ENCODE peak calls at places on chromosomes 7 and 10, in eight cellular contexts. One of them, this sample, is unnamed.

GRCh38 chr7:132075573-132075972 is 500.7 kb downstream of the PLXNA4 start:
- DNase-seq in CD8-positive, alpha-beta memory T cell: no peak
- DNase-seq in AG10803: no peak
- DNase-seq in astrocyte of the spinal cord: no peak
- DNase-seq in osteoblast: no peak
- DNase-seq in HCT116: no peak
- DNase-seq in lower lobe of right lung: no peak
- DNase-seq in right lobe of liver: no peak
- DNase-seq in this sample: no peak

GRCh38 chr10:94076325-94076841 is 82.7 kb downstream of the PLCE1 start:
- DNase-seq in CD8-positive, alpha-beta memory T cell: no peak
- DNase-seq in AG10803: peak
- DNase-seq in astrocyte of the spinal cord: peak
- DNase-seq in osteoblast: peak
- DNase-seq in HCT116: no peak
- DNase-seq in lower lobe of right lung: no peak
- DNase-seq in right lobe of liver: peak
- DNase-seq in this sample: peak

GRCh38 chr7:128263420-128263819 is 22.3 kb downstream of the LEP start:
- DNase-seq in CD8-positive, alpha-beta memory T cell: no peak
- DNase-seq in AG10803: no peak
- DNase-seq in astrocyte of the spinal cord: no peak
- DNase-seq in osteoblast: no peak
- DNase-seq in HCT116: no peak
- DNase-seq in lower lobe of right lung: no peak
- DNase-seq in right lobe of liver: no peak
- DNase-seq in this sample: no peak

GRCh38 chr10:31723074-31723750 is 205.4 kb downstream of the ARHGAP12 start:
- DNase-seq in CD8-positive, alpha-beta memory T cell: no peak
- DNase-seq in AG10803: no peak
- DNase-seq in astrocyte of the spinal cord: no peak
- DNase-seq in osteoblast: peak
- DNase-seq in HCT116: no peak
- DNase-seq in lower lobe of right lung: no peak
- DNase-seq in right lobe of liver: no peak
- DNase-seq in this sample: peak

GRCh38 chr7:26856481-26856880 is 7.9 kb downstream of the SKAP2 start:
- DNase-seq in CD8-positive, alpha-beta memory T cell: no peak
- DNase-seq in AG10803: peak
- DNase-seq in astrocyte of the spinal cord: peak
- DNase-seq in osteoblast: no peak
- DNase-seq in HCT116: no peak
- DNase-seq in lower lobe of right lung: no peak
- DNase-seq in right lobe of liver: no peak
- DNase-seq in this sample: no peak

GRCh38 chr7:2814682-2815522 is 29.2 kb downstream of the GNA12 start:
- DNase-seq in CD8-positive, alpha-beta memory T cell: no peak
- DNase-seq in AG10803: no peak
- DNase-seq in astrocyte of the spinal cord: peak
- DNase-seq in osteoblast: no peak
- DNase-seq in HCT116: no peak
- DNase-seq in lower lobe of right lung: no peak
- DNase-seq in right lobe of liver: peak
- DNase-seq in this sample: no peak

GRCh38 chr7:73822319-73823173 is 8.2 kb upstream of the CLDN4 start:
- DNase-seq in CD8-positive, alpha-beta memory T cell: no peak
- DNase-seq in AG10803: peak
- DNase-seq in astrocyte of the spinal cord: peak
- DNase-seq in osteoblast: peak
- DNase-seq in HCT116: peak
- DNase-seq in lower lobe of right lung: no peak
- DNase-seq in right lobe of liver: no peak
- DNase-seq in this sample: peak

GRCh38 chr10:134205-134742 is 981 bp upstream of the ZMYND11 start:
- DNase-seq in CD8-positive, alpha-beta memory T cell: peak
- DNase-seq in AG10803: no peak
- DNase-seq in astrocyte of the spinal cord: peak
- DNase-seq in osteoblast: no peak
- DNase-seq in HCT116: no peak
- DNase-seq in lower lobe of right lung: no peak
- DNase-seq in right lobe of liver: no peak
- DNase-seq in this sample: no peak

GRCh38 chr7:155819186-155819585 is 6.9 kb upstream of the SHH start:
- DNase-seq in CD8-positive, alpha-beta memory T cell: no peak
- DNase-seq in AG10803: no peak
- DNase-seq in astrocyte of the spinal cord: no peak
- DNase-seq in osteoblast: peak
- DNase-seq in HCT116: no peak
- DNase-seq in lower lobe of right lung: no peak
- DNase-seq in right lobe of liver: no peak
- DNase-seq in this sample: no peak

GRCh38 chr7:66418537-66418936 is 210.1 kb upstream of the KCTD7 start:
- DNase-seq in CD8-positive, alpha-beta memory T cell: no peak
- DNase-seq in AG10803: no peak
- DNase-seq in astrocyte of the spinal cord: no peak
- DNase-seq in osteoblast: peak
- DNase-seq in HCT116: no peak
- DNase-seq in lower lobe of right lung: no peak
- DNase-seq in right lobe of liver: no peak
- DNase-seq in this sample: no peak

GRCh38 chr10:93589648-93590562 is 11.1 kb downstream of the RBP4 start:
- DNase-seq in CD8-positive, alpha-beta memory T cell: no peak
- DNase-seq in AG10803: no peak
- DNase-seq in astrocyte of the spinal cord: no peak
- DNase-seq in osteoblast: no peak
- DNase-seq in HCT116: no peak
- DNase-seq in lower lobe of right lung: no peak
- DNase-seq in right lobe of liver: peak
- DNase-seq in this sample: no peak

GRCh38 chr7:121618182-121618581 is 222.1 kb upstream of the FAM3C start:
- DNase-seq in CD8-positive, alpha-beta memory T cell: no peak
- DNase-seq in AG10803: no peak
- DNase-seq in astrocyte of the spinal cord: no peak
- DNase-seq in osteoblast: no peak
- DNase-seq in HCT116: no peak
- DNase-seq in lower lobe of right lung: no peak
- DNase-seq in right lobe of liver: no peak
- DNase-seq in this sample: no peak

GRCh38 chr7:151954866-151955820 is 1.1 kb upstream of the GALNTL5 start:
- DNase-seq in CD8-positive, alpha-beta memory T cell: no peak
- DNase-seq in AG10803: peak
- DNase-seq in astrocyte of the spinal cord: no peak
- DNase-seq in osteoblast: no peak
- DNase-seq in HCT116: no peak
- DNase-seq in lower lobe of right lung: no peak
- DNase-seq in right lobe of liver: no peak
- DNase-seq in this sample: peak

GRCh38 chr10:102435098-102435497 is 2.7 kb upstream of the CUEDC2 start:
- DNase-seq in CD8-positive, alpha-beta memory T cell: no peak
- DNase-seq in AG10803: no peak
- DNase-seq in astrocyte of the spinal cord: no peak
- DNase-seq in osteoblast: no peak
- DNase-seq in HCT116: no peak
- DNase-seq in lower lobe of right lung: no peak
- DNase-seq in right lobe of liver: no peak
- DNase-seq in this sample: no peak
- H3K4me3 ChIP-seq in CD8-positive, alpha-beta memory T cell: peak
- H3K4me3 ChIP-seq in AG10803: peak
- H3K4me3 ChIP-seq in astrocyte of the spinal cord: no peak
- H3K4me3 ChIP-seq in osteoblast: peak
- H3K4me3 ChIP-seq in HCT116: no peak
- H3K4me3 ChIP-seq in lower lobe of right lung: peak
- H3K4me3 ChIP-seq in right lobe of liver: peak
- H3K4me3 ChIP-seq in this sample: peak

GRCh38 chr10:15877836-15878576 is 17.7 kb upstream of the MINDY3 start:
- DNase-seq in CD8-positive, alpha-beta memory T cell: no peak
- DNase-seq in AG10803: no peak
- DNase-seq in astrocyte of the spinal cord: no peak
- DNase-seq in osteoblast: no peak
- DNase-seq in HCT116: no peak
- DNase-seq in lower lobe of right lung: no peak
- DNase-seq in right lobe of liver: no peak
- DNase-seq in this sample: no peak
- H3K4me3 ChIP-seq in CD8-positive, alpha-beta memory T cell: no peak
- H3K4me3 ChIP-seq in AG10803: no peak
- H3K4me3 ChIP-seq in astrocyte of the spinal cord: no peak
- H3K4me3 ChIP-seq in osteoblast: no peak
- H3K4me3 ChIP-seq in HCT116: no peak
- H3K4me3 ChIP-seq in lower lobe of right lung: no peak
- H3K4me3 ChIP-seq in right lobe of liver: no peak
- H3K4me3 ChIP-seq in this sample: no peak

DNA sequence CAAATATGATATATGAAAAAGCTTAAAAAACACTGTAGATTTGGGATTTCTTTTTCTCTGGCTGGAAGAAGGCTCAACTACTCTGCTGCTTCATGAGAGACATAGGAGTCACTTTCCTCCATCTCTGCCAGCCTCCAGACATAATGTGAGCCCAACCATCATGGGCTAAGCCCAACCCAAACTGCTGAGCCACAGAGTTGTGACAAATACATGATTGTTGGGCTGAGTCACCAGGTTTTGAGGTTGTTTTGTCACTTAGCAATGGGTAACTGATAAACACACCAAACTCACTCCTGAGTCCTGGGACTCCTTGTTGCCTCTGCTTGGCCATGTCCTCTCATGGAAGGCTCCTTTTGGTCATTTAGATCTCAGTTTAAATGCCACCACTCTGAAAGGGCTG is 381.8 kb upstream of the FZD8 start:
- DNase-seq in CD8-positive, alpha-beta memory T cell: no peak
- DNase-seq in AG10803: peak
- DNase-seq in astrocyte of the spinal cord: peak
- DNase-seq in osteoblast: peak
- DNase-seq in HCT116: no peak
- DNase-seq in lower lobe of right lung: no peak
- DNase-seq in right lobe of liver: no peak
- DNase-seq in this sample: peak
- H3K4me3 ChIP-seq in CD8-positive, alpha-beta memory T cell: no peak
- H3K4me3 ChIP-seq in AG10803: no peak
- H3K4me3 ChIP-seq in astrocyte of the spinal cord: no peak
- H3K4me3 ChIP-seq in osteoblast: no peak
- H3K4me3 ChIP-seq in HCT116: no peak
- H3K4me3 ChIP-seq in lower lobe of right lung: no peak
- H3K4me3 ChIP-seq in right lobe of liver: no peak
- H3K4me3 ChIP-seq in this sample: no peak

DNA sequence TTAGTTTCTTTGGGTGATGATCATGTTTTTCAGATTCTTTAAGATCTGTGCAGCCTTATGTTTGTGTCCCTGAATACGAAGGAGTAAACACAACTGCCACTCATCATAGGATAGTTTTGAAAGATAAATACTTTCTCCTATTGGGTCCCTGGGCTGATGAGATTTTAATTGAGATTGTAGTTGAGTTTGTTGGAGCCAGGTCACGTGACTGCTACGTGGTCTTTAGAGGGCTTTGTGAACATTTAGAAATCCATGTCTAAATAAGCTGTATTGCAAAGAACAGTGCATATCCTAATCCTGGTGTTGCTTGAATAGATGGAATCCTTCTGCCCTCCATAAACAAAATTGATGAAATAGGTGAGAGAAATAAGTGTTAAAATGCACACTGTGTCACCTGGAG is 17.4 kb upstream of the ZNF716 start:
- DNase-seq in CD8-positive, alpha-beta memory T cell: no peak
- DNase-seq in AG10803: no peak
- DNase-seq in astrocyte of the spinal cord: no peak
- DNase-seq in osteoblast: no peak
- DNase-seq in HCT116: no peak
- DNase-seq in lower lobe of right lung: no peak
- DNase-seq in right lobe of liver: no peak
- DNase-seq in this sample: no peak
- H3K4me3 ChIP-seq in CD8-positive, alpha-beta memory T cell: no peak
- H3K4me3 ChIP-seq in AG10803: no peak
- H3K4me3 ChIP-seq in astrocyte of the spinal cord: no peak
- H3K4me3 ChIP-seq in osteoblast: no peak
- H3K4me3 ChIP-seq in HCT116: no peak
- H3K4me3 ChIP-seq in lower lobe of right lung: no peak
- H3K4me3 ChIP-seq in right lobe of liver: no peak
- H3K4me3 ChIP-seq in this sample: no peak

GRCh38 chr10:118924493-118924892 is 105.0 kb upstream of the NANOS1 start:
- DNase-seq in CD8-positive, alpha-beta memory T cell: no peak
- DNase-seq in AG10803: no peak
- DNase-seq in astrocyte of the spinal cord: no peak
- DNase-seq in osteoblast: no peak
- DNase-seq in HCT116: no peak
- DNase-seq in lower lobe of right lung: no peak
- DNase-seq in right lobe of liver: no peak
- DNase-seq in this sample: no peak
- H3K4me3 ChIP-seq in CD8-positive, alpha-beta memory T cell: no peak
- H3K4me3 ChIP-seq in AG10803: no peak
- H3K4me3 ChIP-seq in astrocyte of the spinal cord: no peak
- H3K4me3 ChIP-seq in osteoblast: no peak
- H3K4me3 ChIP-seq in HCT116: no peak
- H3K4me3 ChIP-seq in lower lobe of right lung: no peak
- H3K4me3 ChIP-seq in right lobe of liver: no peak
- H3K4me3 ChIP-seq in this sample: no peak

GRCh38 chr7:106108988-106109387 is 3.1 kb downstream of the SYPL1 start:
- DNase-seq in CD8-positive, alpha-beta memory T cell: no peak
- DNase-seq in AG10803: peak
- DNase-seq in astrocyte of the spinal cord: no peak
- DNase-seq in osteoblast: no peak
- DNase-seq in HCT116: no peak
- DNase-seq in lower lobe of right lung: no peak
- DNase-seq in right lobe of liver: no peak
- DNase-seq in this sample: peak
- H3K4me3 ChIP-seq in CD8-positive, alpha-beta memory T cell: no peak
- H3K4me3 ChIP-seq in AG10803: no peak
- H3K4me3 ChIP-seq in astrocyte of the spinal cord: no peak
- H3K4me3 ChIP-seq in osteoblast: no peak
- H3K4me3 ChIP-seq in HCT116: no peak
- H3K4me3 ChIP-seq in lower lobe of right lung: no peak
- H3K4me3 ChIP-seq in right lobe of liver: no peak
- H3K4me3 ChIP-seq in this sample: no peak